ENCODE peak calls at places on chromosomes 11 and 22, in five cellular contexts. V, H, F, O and S are unnamed samples. For H3K4me1, the result is how much of the 10 kb centered on the place peaks cover.

GRCh38 chr11:116182356-116182966 is 590.3 kb downstream of the BUD13 start:
- DNase-seq in V (no peak), H (no peak), F (no peak), O (no peak), S (no peak)

GRCh38 chr22:40826984-40827741 is 8.0 kb upstream of the SLC25A17 start:
- DNase-seq in V (no peak), H (no peak), F (no peak), O (no peak), S (peak)

GRCh38 chr11:10561043-10561818 is 7.2 kb downstream of the LYVE1 start:
- DNase-seq in V (no peak), H (peak), F (no peak), O (no peak), S (peak)

GRCh38 chr11:2794419-2794795 is 91.2 kb downstream of the CDKN1C start:
- DNase-seq in V (peak), H (no peak), F (peak), O (no peak), S (no peak)

GRCh38 chr22:17471901-17472566 is 91.3 kb upstream of the SLC25A18 start:
- DNase-seq in V (no peak), H (no peak), F (no peak), O (no peak), S (no peak)

GRCh38 chr22:28014141-28015055 is 95.3 kb upstream of the PITPNB start:
- DNase-seq in V (peak), H (no peak), F (peak), O (no peak), S (no peak)

GRCh38 chr11:111602865-111603632 is 800 bp downstream of the SIK2 start:
- DNase-seq in V (peak), H (peak), F (no peak), O (peak), S (peak)

GRCh38 chr11:129458756-129459535 is 83.3 kb downstream of the BARX2 start:
- DNase-seq in V (peak), H (no peak), F (no peak), O (no peak), S (peak)

GRCh38 chr11:70002433-70002832 is 75.7 kb upstream of the ANO1 start:
- DNase-seq in V (no peak), H (no peak), F (no peak), O (no peak), S (no peak)

GRCh38 chr11:71929491-71929890 is 645 bp downstream of the RNF121 start:
- DNase-seq in V (no peak), H (no peak), F (no peak), O (no peak), S (no peak)

GRCh38 chr11:99370557-99371200 is 349.9 kb downstream of the CNTN5 start:
- DNase-seq in V (peak), H (no peak), F (no peak), O (no peak), S (no peak)

GRCh38 chr11:69269388-69269787 is 24.6 kb upstream of the MYEOV start:
- DNase-seq in V (no peak), H (no peak), F (no peak), O (no peak), S (no peak)

GRCh38 chr11:132999031-132999430 is 533.3 kb downstream of the OPCML start:
- DNase-seq in V (no peak), H (no peak), F (no peak), O (no peak), S (no peak)

GRCh38 chr11:132997396-132997795 is 534.9 kb downstream of the OPCML start:
- DNase-seq in V (no peak), H (no peak), F (no peak), O (no peak), S (no peak)

GRCh38 chr11:132994038-132994502 is 538.2 kb downstream of the OPCML start:
- DNase-seq in V (no peak), H (no peak), F (no peak), O (no peak), S (no peak)

GRCh38 chr11:133004369-133004768 is 527.9 kb downstream of the OPCML start:
- DNase-seq in V (no peak), H (no peak), F (no peak), O (no peak), S (no peak)

DNA sequence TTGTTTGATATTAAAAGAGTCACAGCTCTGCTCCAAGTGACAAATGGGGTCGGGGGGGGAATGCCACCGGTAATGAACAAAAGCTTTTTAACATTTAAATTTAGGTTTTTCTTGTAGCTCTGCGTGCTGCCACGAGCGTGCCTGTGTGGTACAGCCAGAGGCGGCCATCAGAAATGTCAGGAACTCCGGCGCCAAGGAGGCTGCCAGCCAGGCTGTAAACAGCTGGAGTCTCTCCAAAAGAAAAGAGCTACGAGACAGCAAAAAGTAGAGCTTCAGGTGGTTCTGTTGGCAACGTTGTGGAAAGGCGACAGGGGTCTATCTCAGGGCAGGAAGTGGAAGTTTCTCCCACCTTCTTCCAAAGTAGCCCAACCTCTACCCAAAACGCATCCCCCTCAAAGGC is 532.8 kb downstream of the OPCML start:
- DNase-seq in V (peak), H (no peak), F (no peak), O (no peak), S (peak)
- H3K4me3 ChIP-seq in V (no peak), H (no peak), F (no peak), O (no peak), S (no peak)

GRCh38 chr11:78314753-78315152 is 102.9 kb downstream of the GAB2 start:
- DNase-seq in V (no peak), H (no peak), F (no peak), O (no peak), S (no peak)
- H3K4me1 ChIP-seq in V (under half), H (under half), F (half or more), O (half or more), S (under half)

DNA sequence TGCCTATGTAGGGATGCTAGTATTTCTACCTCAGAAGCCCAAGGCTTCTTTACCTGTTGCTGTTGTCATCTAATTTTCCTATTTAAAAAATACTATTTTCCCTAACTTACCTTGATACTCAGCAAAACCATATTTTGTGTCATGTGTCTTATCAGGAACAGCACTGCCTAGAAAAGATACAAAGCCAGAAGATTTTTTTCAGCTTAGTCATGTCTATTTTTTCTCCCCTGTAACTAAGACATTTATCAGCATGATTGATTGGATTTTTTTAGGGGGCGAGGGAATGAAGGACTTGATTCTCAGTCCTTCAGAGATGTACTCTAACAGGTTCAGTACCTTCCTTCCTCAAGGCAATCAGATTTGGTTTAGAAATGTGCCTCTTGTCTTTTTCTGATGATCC is 3.5 kb upstream of the PIK3IP1 start:
- DNase-seq in V (no peak), H (peak), F (no peak), O (no peak), S (no peak)
- H3K27ac ChIP-seq in V (no peak), H (peak), F (peak), O (peak), S (peak)

DNA sequence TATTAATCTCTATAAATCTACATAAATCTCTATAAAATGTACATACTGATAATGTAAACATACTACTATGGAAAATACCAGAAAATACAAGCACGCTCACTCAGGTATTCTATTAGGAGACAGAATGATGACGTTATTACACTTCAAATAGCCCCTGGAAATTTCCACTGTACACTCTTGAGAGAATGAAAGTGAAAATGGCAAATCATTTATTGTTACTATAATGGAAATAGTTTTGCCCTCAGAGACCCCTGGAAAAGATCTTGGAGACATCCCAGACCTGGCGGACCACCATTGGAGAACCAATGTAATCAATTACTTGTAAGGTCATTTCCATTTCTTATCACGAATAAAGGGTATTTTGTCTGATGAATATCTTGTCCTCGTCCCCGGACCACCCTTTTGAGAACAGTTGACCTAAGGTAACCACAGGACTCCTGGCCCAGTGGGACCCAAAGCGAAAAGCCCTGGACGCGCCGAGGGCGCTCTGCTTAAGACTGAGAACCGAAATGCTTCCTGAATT is 509 bp upstream of the PRRG4 start:
- DNase-seq in V (no peak), H (peak), F (no peak), O (no peak), S (peak)
- H3K4me3 ChIP-seq in V (no peak), H (peak), F (peak), O (peak), S (peak)

DNA sequence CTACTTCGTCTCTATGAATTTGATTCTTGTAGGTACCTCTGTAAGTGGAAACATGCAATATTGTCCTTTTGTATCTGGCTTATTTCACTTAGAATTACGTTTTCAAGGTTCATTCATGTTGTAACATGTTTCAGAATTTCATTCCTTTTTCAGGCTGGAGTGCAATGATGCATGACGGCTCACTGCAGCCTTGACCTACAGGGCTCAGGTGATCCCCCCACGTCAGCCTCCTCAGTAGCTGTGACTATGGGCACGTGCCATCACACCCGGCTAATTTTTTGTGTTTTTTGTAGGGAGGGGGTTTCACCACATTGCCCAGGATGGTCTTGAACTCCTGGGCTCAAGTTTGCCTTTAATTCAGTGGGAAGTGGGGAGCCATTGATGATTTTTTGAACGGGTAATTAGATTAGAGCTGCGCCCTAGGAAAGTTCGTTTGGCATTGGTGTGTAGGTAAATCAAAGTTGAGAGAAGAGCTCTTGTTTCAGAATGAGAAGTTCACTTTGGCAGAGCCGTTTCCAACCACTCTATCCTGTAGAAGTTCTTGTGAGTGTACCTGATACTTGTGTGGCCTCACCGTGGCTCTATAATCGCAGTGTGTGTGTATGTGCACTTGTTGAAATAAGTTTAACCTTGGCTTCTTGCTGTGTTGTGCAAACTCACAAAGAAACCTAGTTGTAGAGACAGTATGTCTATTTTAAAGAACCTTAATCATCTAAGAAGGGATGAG is 115.9 kb downstream of the NAV2 start:
- DNase-seq in V (no peak), H (peak), F (no peak), O (no peak), S (no peak)
- H3K4me1 ChIP-seq in V (under half), H (under half), F (under half), O (under half), S (under half)

GRCh38 chr11:6389921-6390717 is at the start of gene SMPD1:
- DNase-seq in V (peak), H (peak), F (peak), O (peak), S (peak)

GRCh38 chr11:6390718-6391547 is 659 bp downstream of the SMPD1 start:
- DNase-seq in V (no peak), H (no peak), F (peak), O (no peak), S (no peak)

GRCh38 chr11:6385046-6385777 is 5.1 kb upstream of the SMPD1 start:
- DNase-seq in V (no peak), H (no peak), F (no peak), O (no peak), S (no peak)

GRCh38 chr11:6388747-6389146 is 1.5 kb upstream of the SMPD1 start:
- DNase-seq in V (no peak), H (no peak), F (no peak), O (no peak), S (no peak)

GRCh38 chr11:6387811-6388599 is 2.3 kb upstream of the SMPD1 start:
- DNase-seq in V (no peak), H (no peak), F (no peak), O (no peak), S (peak)
- H3K27ac ChIP-seq in V (peak), H (no peak), F (no peak), O (peak), S (peak)

DNA sequence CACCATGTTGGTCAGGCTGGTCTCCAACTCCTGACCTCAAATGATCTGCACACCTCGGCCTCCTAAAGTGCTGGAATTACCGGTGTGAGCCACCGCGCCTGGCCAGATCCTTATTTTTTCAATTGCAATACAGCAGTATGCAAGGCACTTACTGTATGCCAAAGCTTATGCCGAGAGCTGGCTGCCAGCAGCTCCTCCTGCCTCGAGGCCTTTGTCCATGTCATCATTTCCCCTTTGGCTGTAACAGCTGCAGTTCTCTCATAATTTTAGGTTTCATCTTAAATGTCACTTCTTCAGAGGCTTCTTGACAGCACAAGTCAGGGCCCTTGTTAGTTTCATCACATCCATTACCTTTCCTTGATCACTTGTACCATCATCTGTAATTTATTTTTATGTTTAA is 1.5 kb upstream of the SREBF2 start:
- DNase-seq in V (no peak), H (no peak), F (no peak), O (no peak), S (no peak)
- H3K4me3 ChIP-seq in V (no peak), H (no peak), F (no peak), O (no peak), S (no peak)

GRCh38 chr22:20228055-20228938 is 39.8 kb downstream of the RTN4R start:
- DNase-seq in V (peak), H (no peak), F (no peak), O (no peak), S (no peak)
- H3K4me1 ChIP-seq in V (under half), H (under half), F (under half), O (under half), S (under half)

DNA sequence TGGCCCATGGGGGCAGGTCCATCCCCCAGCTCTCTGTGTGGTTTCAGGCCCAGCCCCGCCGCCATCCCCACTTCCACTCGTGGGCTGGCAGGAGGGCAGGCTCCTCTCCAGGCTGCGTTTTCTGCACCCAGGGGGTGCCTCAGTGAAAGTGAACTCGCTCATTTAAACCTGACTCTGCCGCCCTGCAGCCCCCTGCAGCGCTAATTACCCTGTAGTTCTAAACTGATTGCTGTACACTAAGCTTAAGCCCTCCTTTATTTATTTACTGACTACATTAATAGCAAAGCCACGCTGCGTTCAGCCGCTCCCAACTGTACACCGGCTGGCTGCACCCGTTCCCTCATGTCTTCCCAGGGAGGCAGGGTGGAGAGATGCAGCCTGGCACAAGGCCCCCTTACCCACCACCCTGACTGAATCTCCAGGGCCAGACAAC is 36.6 kb upstream of the NNMT start:
- DNase-seq in V (no peak), H (no peak), F (no peak), O (no peak), S (no peak)
- H3K27ac ChIP-seq in V (no peak), H (no peak), F (no peak), O (no peak), S (no peak)